ENCODE peak calls at places on chromosomes 4 and X, in seven cellular contexts. V is body of pancreas, I is prostate gland, F is thyroid gland, U is mammary epithelial cell, R is ovary, S is right lobe of liver. O is an unnamed sample. For H3K4me1, the result is how much of the 10 kb centered on the place peaks cover.

GRCh38 chr4:128355301-128355700 is 67.7 kb upstream of the PGRMC2 start:
- DNase-seq in V (no peak), R (no peak), I (no peak), F (no peak), U (no peak), S (no peak), O (no peak)

GRCh38 chr4:68905598-68906237 is 45.9 kb downstream of the UGT2A3 start:
- DNase-seq in R (no peak), I (peak), S (no peak), V (peak), U (peak), F (peak), O (peak)

GRCh38 chr4:106039796-106040195 is 144.5 kb downstream of the NPNT start:
- DNase-seq in S (no peak), V (no peak), U (no peak), R (no peak), I (no peak), F (no peak), O (no peak)

GRCh38 chr4:63233679-63234078 is 1175.6 kb downstream of the TECRL start:
- DNase-seq in I (no peak), S (no peak), U (no peak), F (no peak), R (no peak), V (no peak), O (no peak)

GRCh38 chr4:186765138-186765537 is 41.5 kb upstream of the FAT1 start:
- DNase-seq in R (no peak), F (no peak), U (peak), S (no peak), I (no peak), V (no peak), O (peak)

GRCh38 chr4:53840643-53841042 is 223.8 kb downstream of the CHIC2 start:
- DNase-seq in V (no peak), F (no peak), I (no peak), R (no peak), S (no peak), U (peak), O (no peak)

GRCh38 chrX:65578346-65578745 is 43.8 kb upstream of the LAS1L start:
- DNase-seq in R (no peak), F (no peak), I (no peak), S (no peak), U (no peak), V (no peak), O (no peak)

GRCh38 chrX:136048446-136048845 is 63.2 kb downstream of the SLC9A6 start:
- DNase-seq in S (no peak), F (no peak), V (no peak), I (no peak), R (no peak), U (no peak), O (no peak)

GRCh38 chr4:140851032-140851636 is 94.9 kb upstream of the TBC1D9 start:
- DNase-seq in S (no peak), F (peak), U (peak), R (peak), V (peak), I (peak), O (peak)

GRCh38 chr4:54840992-54841768 is 183.4 kb downstream of the KIT start:
- DNase-seq in S (no peak), U (no peak), I (no peak), F (peak), R (no peak), V (no peak), O (no peak)

GRCh38 chr4:3255611-3256186 is 6.7 kb downstream of the MSANTD1 start:
- DNase-seq in I (no peak), F (no peak), V (no peak), R (peak), U (no peak), S (peak), O (no peak)

GRCh38 chrX:119512145-119512800 is 44.0 kb downstream of the SLC25A5 start:
- DNase-seq in F (peak), R (peak), I (peak), V (peak), U (peak), S (peak), O (peak)

GRCh38 chr4:2820216-2820982 is 23.2 kb upstream of the ADD1 start:
- DNase-seq in U (no peak), F (no peak), R (no peak), I (no peak), S (peak), V (no peak), O (no peak)

GRCh38 chrX:69021561-69021960 is 143.7 kb downstream of the PJA1 start:
- DNase-seq in F (no peak), R (no peak), V (no peak), I (no peak), U (no peak), S (no peak), O (no peak)

GRCh38 chr4:112516401-112517066 is 554 bp upstream of the NEUROG2 start:
- DNase-seq in U (no peak), V (no peak), S (no peak), R (no peak), F (no peak), I (no peak), O (no peak)

GRCh38 chr4:8286719-8287355 is 17.3 kb downstream of the HTRA3 start:
- DNase-seq in F (no peak), R (peak), I (no peak), U (no peak), S (no peak), V (no peak), O (no peak)

GRCh38 chr4:42865572-42866189 is 26.8 kb upstream of the GRXCR1 start:
- DNase-seq in F (peak), S (no peak), R (peak), V (peak), U (peak), I (peak), O (peak)

GRCh38 chrX:107449490-107450175 is at the start of gene FRMPD3:
- DNase-seq in V (no peak), I (no peak), R (peak), F (peak), U (no peak), S (no peak), O (peak)

GRCh38 chr4:53040459-53040815 is 178.3 kb downstream of the RASL11B start:
- DNase-seq in F (no peak), S (no peak), V (no peak), I (no peak), U (no peak), R (no peak), O (no peak)

GRCh38 chrX:39296472-39296871 is 495.2 kb downstream of the MID1IP1 start:
- DNase-seq in V (no peak), F (no peak), I (no peak), S (no peak), R (no peak), U (no peak), O (no peak)

GRCh38 chr4:129829373-129829772 is 733.4 kb downstream of the C4orf33 start:
- DNase-seq in V (no peak), S (no peak), R (no peak), F (no peak), U (no peak), I (no peak), O (no peak)

GRCh38 chr4:70505152-70505748 is 13.1 kb upstream of the AMTN start:
- DNase-seq in R (no peak), U (peak), V (peak), S (peak), F (peak), I (peak), O (peak)

GRCh38 chrX:13029831-13030771 is 14.3 kb downstream of the FAM9C start:
- DNase-seq in V (no peak), S (no peak), F (no peak), I (no peak), U (no peak), R (no peak), O (peak)

GRCh38 chr4:83089759-83090158 is 24.8 kb downstream of the PLAC8 start:
- DNase-seq in F (no peak), S (no peak), U (no peak), V (no peak), I (no peak), R (no peak), O (no peak)

GRCh38 chr4:128525939-128526630 is 238.5 kb upstream of the PGRMC2 start:
- DNase-seq in R (no peak), I (peak), U (peak), S (no peak), F (no peak), V (no peak), O (peak)

GRCh38 chr4:38189445-38189844 is 229.2 kb downstream of the PTTG2 start:
- DNase-seq in R (no peak), F (no peak), U (peak), S (no peak), V (no peak), I (no peak), O (peak)

GRCh38 chr4:121011138-121011537 is 61.2 kb downstream of the NDNF start:
- DNase-seq in V (no peak), I (no peak), U (no peak), S (no peak), R (no peak), F (no peak), O (no peak)

GRCh38 chr4:121016630-121017029 is 55.7 kb downstream of the NDNF start:
- DNase-seq in I (no peak), V (no peak), R (no peak), U (no peak), F (no peak), S (no peak), O (no peak)

GRCh38 chr4:121009578-121010338 is 62.6 kb downstream of the NDNF start:
- DNase-seq in R (no peak), F (no peak), U (no peak), S (no peak), I (no peak), V (no peak), O (no peak)

DNA sequence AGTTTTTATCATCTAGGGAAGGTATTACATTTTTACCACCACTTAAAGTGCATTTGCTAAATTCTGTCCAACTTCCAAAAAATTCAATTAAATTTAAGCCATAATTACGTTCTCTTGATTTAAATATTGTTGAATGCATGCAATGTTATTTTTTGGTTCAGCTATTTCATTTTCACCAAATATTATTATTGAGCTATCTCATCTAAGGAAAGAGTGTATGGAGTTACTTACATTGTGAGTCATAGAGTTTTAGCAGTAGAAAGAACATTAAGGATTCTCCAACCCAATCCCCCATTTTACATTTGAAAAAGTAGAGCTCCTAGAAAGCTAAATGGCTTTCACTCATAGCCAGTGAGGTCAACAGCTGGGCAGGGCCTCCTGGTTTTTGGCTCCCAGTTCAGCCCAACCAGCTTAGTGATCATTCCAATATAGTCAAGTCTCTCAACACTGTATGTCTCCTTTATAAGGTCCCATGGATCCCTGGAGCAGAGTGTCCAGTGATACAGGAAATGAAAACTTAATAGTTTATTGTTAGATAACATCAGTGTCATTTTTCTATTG is 60.5 kb downstream of the NDNF start:
- DNase-seq in F (no peak), V (no peak), S (no peak), R (no peak), I (no peak), U (no peak), O (no peak)
- H3K4me1 ChIP-seq in F (under half), V (under half), S (under half), R (under half), I (under half), U (under half), O (under half)

GRCh38 chr4:39648827-39649558 is 10.3 kb upstream of the SMIM14 start:
- DNase-seq in V (no peak), R (no peak), F (no peak), U (no peak), I (no peak), S (no peak), O (no peak)
- H3K4me1 ChIP-seq in V (under half), R (under half), F (under half), U (under half), I (under half), S (under half), O (under half)

GRCh38 chr4:168839758-168840385 is 170.2 kb downstream of the CBR4 start:
- DNase-seq in F (no peak), V (no peak), I (no peak), S (no peak), U (no peak), R (no peak), O (no peak)

GRCh38 chr4:168842186-168842585 is 167.9 kb downstream of the CBR4 start:
- DNase-seq in V (no peak), U (peak), R (no peak), I (no peak), F (no peak), S (no peak), O (no peak)

GRCh38 chr4:168840386-168840763 is 169.7 kb downstream of the CBR4 start:
- DNase-seq in S (no peak), U (no peak), R (no peak), F (no peak), V (no peak), I (no peak), O (no peak)

GRCh38 chr4:168840988-168841681 is 168.9 kb downstream of the CBR4 start:
- DNase-seq in R (no peak), V (no peak), F (peak), U (no peak), S (peak), I (no peak), O (no peak)

GRCh38 chr4:168841682-168842019 is 168.4 kb downstream of the CBR4 start:
- DNase-seq in F (no peak), I (no peak), U (no peak), R (no peak), S (no peak), V (no peak), O (no peak)
- H3K4me1 ChIP-seq in F (under half), I (under half), U (half or more), R (under half), S (under half), V (under half), O (under half)

DNA sequence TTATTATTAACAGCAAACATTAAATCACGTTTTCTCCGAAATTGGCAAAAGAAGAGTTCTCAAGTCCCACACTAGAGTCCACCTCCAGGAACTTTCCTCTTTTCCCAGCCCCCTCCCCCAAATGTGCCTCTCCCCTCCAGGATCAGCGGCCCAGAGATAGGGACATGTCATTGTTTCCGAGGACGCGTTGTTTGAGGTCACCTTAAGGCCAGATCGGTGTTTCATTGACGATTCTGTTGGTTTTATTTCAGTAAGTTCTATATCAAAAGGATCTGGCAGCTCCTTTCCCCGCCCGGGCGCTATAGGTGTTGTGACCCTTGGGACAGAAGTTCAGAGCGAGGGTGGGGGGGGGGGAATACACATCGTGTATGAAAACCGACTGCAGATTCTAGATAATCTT is 938 bp upstream of the MSX1 start:
- DNase-seq in F (no peak), I (no peak), V (no peak), S (no peak), U (no peak), R (peak), O (no peak)
- H3K4me1 ChIP-seq in F (under half), I (under half), V (half or more), S (under half), U (under half), R (under half), O (under half)

GRCh38 chr4:173214231-173214630 is 45.6 kb downstream of the GALNT7 start:
- DNase-seq in I (no peak), F (no peak), V (no peak), U (no peak), R (no peak), S (no peak), O (no peak)
- H3K4me1 ChIP-seq in I (under half), F (under half), V (under half), U (half or more), R (under half), S (under half), O (half or more)

GRCh38 chr4:101125045-101125713 is 222.1 kb downstream of the PPP3CA start:
- DNase-seq in F (no peak), U (no peak), S (no peak), V (no peak), I (no peak), R (no peak), O (no peak)

GRCh38 chr4:101127176-101127790 is 220.0 kb downstream of the PPP3CA start:
- DNase-seq in V (no peak), S (no peak), R (no peak), U (no peak), I (no peak), F (no peak), O (no peak)

GRCh38 chr4:101123231-101123630 is 224.1 kb downstream of the PPP3CA start:
- DNase-seq in R (no peak), V (no peak), U (peak), S (no peak), I (no peak), F (no peak), O (no peak)

GRCh38 chr4:101128473-101128872 is 218.9 kb downstream of the PPP3CA start:
- DNase-seq in U (no peak), I (no peak), F (no peak), S (no peak), V (no peak), R (no peak), O (no peak)

GRCh38 chr4:101126044-101126443 is 221.3 kb downstream of the PPP3CA start:
- DNase-seq in I (no peak), R (no peak), U (no peak), F (no peak), V (no peak), S (no peak), O (no peak)
- H3K4me1 ChIP-seq in I (under half), R (under half), U (under half), F (under half), V (under half), S (under half), O (under half)

O was measured in PC-9.